ENCODE peak calls at places on chromosome 2, in six cellular contexts. R is transverse colon; X is mesenchymal stem cell; E is ELF-1; U is activated CD8-positive, alpha-beta memory T cell treated with anti-CD3 and anti-CD28 coated beads, Interleukin-2, amount 50 U/mL, for 4 hours; Q is cerebellar nuclear complex. F is an unnamed sample.

GRCh38 chr2:72892506-72893173 is 5.4 kb downstream of the SPR start:
- DNase-seq in R (peak; percentile 76), X (peak; percentile 68), E (peak; percentile 58), U (peak; percentile 50), Q (peak; percentile 5), F (no peak)

GRCh38 chr2:64831134-64831976 is 157.8 kb upstream of the SLC1A4 start:
- DNase-seq in R (peak; percentile 92), X (peak; percentile 95), E (peak; percentile 92), U (peak; percentile 83), Q (no peak), F (peak; percentile 58)

GRCh38 chr2:189204322-189204941 is 24.9 kb upstream of the COL5A2 start:
- DNase-seq in R (no peak), X (peak; percentile 57), E (no peak), U (no peak), Q (no peak), F (no peak)

GRCh38 chr2:64454316-64455030 is 511 bp downstream of the LGALSL start:
- DNase-seq in R (peak; percentile 66), X (peak; percentile 62), E (peak; percentile 53), U (peak; percentile 56), Q (no peak), F (no peak)

GRCh38 chr2:156322103-156322671 is 10.3 kb downstream of the NR4A2 start:
- DNase-seq in R (no peak), X (peak; percentile 31), E (peak; percentile 33), U (peak; percentile 17), Q (no peak), F (no peak)

GRCh38 chr2:219168526-219168925 is 1.3 kb downstream of the SLC23A3 start:
- DNase-seq in R (no peak), X (no peak), E (no peak), U (no peak), Q (no peak), F (no peak)

GRCh38 chr2:109070290-109070689 is 58.7 kb upstream of the SH3RF3 start:
- DNase-seq in R (no peak), X (no peak), E (peak; percentile 7), U (no peak), Q (no peak), F (no peak)

GRCh38 chr2:30404354-30405265 is 42.4 kb upstream of the LCLAT1 start:
- DNase-seq in R (no peak), X (no peak), E (peak; percentile 51), U (no peak), Q (no peak), F (no peak)

GRCh38 chr2:28430790-28431418 is 38.2 kb downstream of the FOSL2 start:
- DNase-seq in R (no peak), X (no peak), E (no peak), U (no peak), Q (no peak), F (no peak)

GRCh38 chr2:164841719-164842623 is at the start of gene COBLL1:
- DNase-seq in R (peak; percentile 89), X (peak; percentile 82), E (peak; percentile 93), U (peak; percentile 18), Q (no peak), F (peak; percentile 83)

GRCh38 chr2:236627846-236628245 is 58.2 kb downstream of the ACKR3 start:
- DNase-seq in R (no peak), X (no peak), E (no peak), U (no peak), Q (no peak), F (no peak)

GRCh38 chr2:55059793-55060192 is 9.5 kb upstream of the RTN4 start:
- DNase-seq in R (no peak), X (no peak), E (no peak), U (no peak), Q (no peak), F (no peak)

GRCh38 chr2:23534756-23535155 is 149.8 kb downstream of the KLHL29 start:
- DNase-seq in R (no peak), X (no peak), E (no peak), U (no peak), Q (no peak), F (no peak)

GRCh38 chr2:1795261-1795828 is 51.0 kb upstream of the PXDN start:
- DNase-seq in R (no peak), X (no peak), E (no peak), U (no peak), Q (no peak), F (no peak)

GRCh38 chr2:106065268-106065982 is 128.7 kb downstream of the UXS1 start:
- DNase-seq in R (no peak), X (no peak), E (no peak), U (peak; percentile 36), Q (no peak), F (no peak)

GRCh38 chr2:69188174-69188900 is 175.4 kb downstream of the ANTXR1 start:
- DNase-seq in R (no peak), X (peak; percentile 53), E (no peak), U (no peak), Q (no peak), F (no peak)

GRCh38 chr2:71896385-71897144 is 251.1 kb downstream of the CYP26B1 start:
- DNase-seq in R (no peak), X (no peak), E (no peak), U (no peak), Q (peak; percentile 93), F (no peak)

GRCh38 chr2:7555260-7555659 is 638.0 kb downstream of the RNF144A start:
- DNase-seq in R (no peak), X (no peak), E (no peak), U (no peak), Q (no peak), F (no peak)

GRCh38 chr2:103991591-103991990 is 862.3 kb upstream of the POU3F3 start:
- DNase-seq in R (no peak), X (no peak), E (no peak), U (no peak), Q (no peak), F (no peak)

GRCh38 chr2:40103163-40103562 is 324.1 kb upstream of the THUMPD2 start:
- DNase-seq in R (no peak), X (peak; percentile 81), E (no peak), U (no peak), Q (no peak), F (no peak)

GRCh38 chr2:150020221-150020620 is 432.6 kb upstream of the MMADHC start:
- DNase-seq in R (no peak), X (no peak), E (no peak), U (no peak), Q (no peak), F (no peak)

GRCh38 chr2:133817680-133818566 is 249.7 kb upstream of the NCKAP5 start:
- DNase-seq in R (no peak), X (peak; percentile 97), E (no peak), U (no peak), Q (no peak), F (no peak)

GRCh38 chr2:224608104-224608503 is 22.9 kb upstream of the CUL3 start:
- DNase-seq in R (peak; percentile 16), X (no peak), E (no peak), U (no peak), Q (no peak), F (no peak)

GRCh38 chr2:12931211-12931844 is 214.6 kb downstream of the TRIB2 start:
- DNase-seq in R (no peak), X (peak; percentile 68), E (no peak), U (no peak), Q (no peak), F (no peak)

GRCh38 chr2:240595381-240596079 is 9.0 kb downstream of the CAPN10 start:
- DNase-seq in R (peak; percentile 27), X (peak; percentile 14), E (peak; percentile 68), U (peak; percentile 40), Q (no peak), F (no peak)

GRCh38 chr2:12881952-12882351 is 165.2 kb downstream of the TRIB2 start:
- DNase-seq in R (no peak), X (no peak), E (no peak), U (no peak), Q (no peak), F (no peak)

GRCh38 chr2:209495855-209496585 is 72.2 kb downstream of the MAP2 start:
- DNase-seq in R (no peak), X (peak; percentile 94), E (no peak), U (no peak), Q (no peak), F (no peak)

GRCh38 chr2:241570961-241571581 is 12.5 kb downstream of the BOK start:
- DNase-seq in R (no peak), X (no peak), E (no peak), U (no peak), Q (no peak), F (no peak)

GRCh38 chr2:134127496-134127895 is 126.4 kb upstream of the MGAT5 start:
- DNase-seq in R (no peak), X (no peak), E (no peak), U (peak; percentile 65), Q (no peak), F (no peak)

GRCh38 chr2:156537147-156537546 is 101.0 kb downstream of the GPD2 start:
- DNase-seq in R (no peak), X (no peak), E (no peak), U (no peak), Q (no peak), F (no peak)

GRCh38 chr2:196792865-196793264 is 6.6 kb downstream of the GTF3C3 start:
- DNase-seq in R (no peak), X (no peak), E (no peak), U (no peak), Q (no peak), F (no peak)

GRCh38 chr2:96159084-96159830 is 14.0 kb upstream of the DUSP2 start:
- DNase-seq in R (no peak), X (no peak), E (no peak), U (peak; percentile 56), Q (no peak), F (no peak)

GRCh38 chr2:36486546-36487044 is 111.4 kb downstream of the FEZ2 start:
- DNase-seq in R (no peak), X (peak; percentile 72), E (no peak), U (no peak), Q (no peak), F (no peak)

GRCh38 chr2:66508358-66509071 is 73.6 kb downstream of the MEIS1 start:
- DNase-seq in R (no peak), X (peak; percentile 64), E (peak; percentile 76), U (no peak), Q (no peak), F (no peak)

GRCh38 chr2:200350796-200351195 is 44.3 kb downstream of the SPATS2L start:
- DNase-seq in R (no peak), X (peak; percentile 78), E (no peak), U (no peak), Q (no peak), F (no peak)

GRCh38 chr2:183665403-183665802 is 541.2 kb downstream of the NUP35 start:
- DNase-seq in R (peak; percentile 7), X (no peak), E (no peak), U (no peak), Q (no peak), F (no peak)

GRCh38 chr2:38178142-38178541 is 102.2 kb upstream of the CYP1B1 start:
- DNase-seq in R (no peak), X (peak; percentile 78), E (no peak), U (no peak), Q (no peak), F (no peak)

GRCh38 chr2:217978536-217979150 is 24.2 kb downstream of the TNS1 start:
- DNase-seq in R (no peak), X (peak; percentile 44), E (peak; percentile 65), U (no peak), Q (no peak), F (peak; percentile 20)